ENCODE peak calls at places on chromosome 5, in six cellular contexts. F, W, S, Q, U and I are unnamed samples.

GRCh38 chr5:79259383-79259782 is 23.5 kb downstream of the JMY start:
- DNase-seq in U (no peak), Q (no peak), W (no peak), F (no peak), S (no peak), I (no peak)

GRCh38 chr5:5704352-5704751 is 281.9 kb downstream of the ICE1 start:
- DNase-seq in U (no peak), F (no peak), W (no peak), Q (no peak), S (no peak), I (no peak)

GRCh38 chr5:112419596-112420110 is 576 bp upstream of the EPB41L4A start:
- DNase-seq in U (peak), W (no peak), S (peak), F (peak), Q (peak), I (no peak)

GRCh38 chr5:149796025-149796424 is 65.9 kb downstream of the PPARGC1B start:
- DNase-seq in W (no peak), F (no peak), Q (no peak), U (no peak), S (no peak), I (no peak)

GRCh38 chr5:90446961-90447360 is 27.6 kb downstream of the MBLAC2 start:
- DNase-seq in F (peak), W (no peak), Q (no peak), S (no peak), U (no peak), I (no peak)

GRCh38 chr5:96075579-96076289 is 114.1 kb upstream of the ELL2 start:
- DNase-seq in S (no peak), F (no peak), Q (no peak), W (no peak), U (no peak), I (no peak)

GRCh38 chr5:142934335-142934734 is 164.2 kb downstream of the ARHGAP26 start:
- DNase-seq in S (no peak), U (no peak), F (no peak), W (no peak), Q (peak), I (no peak)

GRCh38 chr5:6356578-6357164 is 21.7 kb downstream of the MED10 start:
- DNase-seq in U (no peak), W (no peak), Q (no peak), F (no peak), S (no peak), I (no peak)

GRCh38 chr5:5270958-5271605 is 131.0 kb downstream of the ADAMTS16 start:
- DNase-seq in W (peak), U (peak), F (peak), S (peak), Q (peak), I (no peak)

GRCh38 chr5:63111891-63112290 is 533.3 kb downstream of the LRRC70 start:
- DNase-seq in F (no peak), Q (no peak), S (no peak), U (no peak), W (no peak), I (no peak)

GRCh38 chr5:33885679-33886078 is 6.1 kb downstream of the ADAMTS12 start:
- DNase-seq in U (no peak), Q (no peak), S (no peak), W (no peak), F (no peak), I (no peak)

GRCh38 chr5:78534148-78535009 is 114.2 kb downstream of the LHFPL2 start:
- DNase-seq in S (peak), Q (no peak), W (no peak), F (peak), U (no peak), I (no peak)

GRCh38 chr5:127950707-127951356 is 132.7 kb upstream of the SLC12A2 start:
- DNase-seq in S (no peak), U (no peak), F (no peak), W (peak), Q (no peak), I (no peak)

GRCh38 chr5:127562252-127562651 is 44.8 kb downstream of the PRRC1 start:
- DNase-seq in Q (peak), S (peak), U (peak), F (no peak), W (peak), I (peak)

GRCh38 chr5:53817183-53817582 is 256.7 kb downstream of the NDUFS4 start:
- DNase-seq in U (no peak), S (no peak), F (no peak), Q (no peak), W (peak), I (no peak)

GRCh38 chr5:125717209-125717608 is 706.0 kb upstream of the GRAMD2B start:
- DNase-seq in S (no peak), W (peak), Q (no peak), U (no peak), F (peak), I (no peak)

GRCh38 chr5:123090641-123091257 is 1.7 kb downstream of the PRDM6 start:
- DNase-seq in U (peak), S (peak), F (no peak), W (no peak), Q (peak), I (no peak)

GRCh38 chr5:170277953-170278352 is 19.6 kb downstream of the LCP2 start:
- DNase-seq in Q (no peak), W (no peak), S (peak), F (no peak), U (no peak), I (peak)

GRCh38 chr5:109281136-109281690 is 128.6 kb downstream of the PJA2 start:
- DNase-seq in U (no peak), W (no peak), S (no peak), Q (no peak), F (no peak), I (no peak)

GRCh38 chr5:57686806-57687205 is 204.2 kb upstream of the ACTBL2 start:
- DNase-seq in Q (no peak), U (no peak), F (no peak), S (no peak), W (no peak), I (no peak)

GRCh38 chr5:42235837-42236236 is 187.4 kb upstream of the GHR start:
- DNase-seq in S (no peak), W (no peak), Q (no peak), F (no peak), U (no peak), I (no peak)

GRCh38 chr5:122581629-122582028 is 193.3 kb upstream of the SNX2 start:
- DNase-seq in S (no peak), W (no peak), U (no peak), Q (no peak), F (no peak), I (no peak)

GRCh38 chr5:113162770-113163169 is 186.2 kb downstream of the DCP2 start:
- DNase-seq in S (no peak), Q (no peak), W (peak), U (no peak), F (peak), I (no peak)

GRCh38 chr5:157859227-157859575 is 256 bp upstream of the CLINT1 start:
- DNase-seq in W (no peak), F (no peak), Q (no peak), U (no peak), S (no peak), I (no peak)

GRCh38 chr5:114362197-114362976 is 517 bp downstream of the KCNN2 start:
- DNase-seq in W (no peak), S (peak), F (peak), Q (peak), U (peak), I (no peak)

GRCh38 chr5:61735999-61736398 is 403.9 kb downstream of the ZSWIM6 start:
- DNase-seq in U (no peak), W (no peak), Q (no peak), F (no peak), S (no peak), I (no peak)

GRCh38 chr5:55063220-55063863 is 39.1 kb upstream of the GZMA start:
- DNase-seq in U (no peak), Q (no peak), W (peak), F (peak), S (no peak), I (no peak)

GRCh38 chr5:86861514-86861913 is 243.8 kb downstream of the COX7C start:
- DNase-seq in S (no peak), F (no peak), U (peak), Q (no peak), W (peak), I (no peak)

GRCh38 chr5:1134478-1134877 is 22.6 kb upstream of the SLC12A7 start:
- DNase-seq in U (no peak), Q (no peak), S (no peak), F (no peak), W (peak), I (peak)

GRCh38 chr5:1133108-1133507 is 21.2 kb upstream of the SLC12A7 start:
- DNase-seq in Q (no peak), U (no peak), W (no peak), F (no peak), S (no peak), I (no peak)

GRCh38 chr5:1131726-1132125 is 19.9 kb upstream of the SLC12A7 start:
- DNase-seq in F (no peak), U (no peak), S (no peak), Q (no peak), W (no peak), I (no peak)

GRCh38 chr5:1132570-1132969 is 20.7 kb upstream of the SLC12A7 start:
- DNase-seq in Q (no peak), W (no peak), F (no peak), S (no peak), U (no peak), I (no peak)

GRCh38 chr5:1133510-1134255 is 21.8 kb upstream of the SLC12A7 start:
- DNase-seq in U (no peak), S (no peak), F (peak), W (no peak), Q (no peak), I (peak)
- TF ChIP-seq EZH2phosphoT487 in U (no peak), S (no peak), F (no peak), W (no peak), Q (no peak), I (no peak)

DNA sequence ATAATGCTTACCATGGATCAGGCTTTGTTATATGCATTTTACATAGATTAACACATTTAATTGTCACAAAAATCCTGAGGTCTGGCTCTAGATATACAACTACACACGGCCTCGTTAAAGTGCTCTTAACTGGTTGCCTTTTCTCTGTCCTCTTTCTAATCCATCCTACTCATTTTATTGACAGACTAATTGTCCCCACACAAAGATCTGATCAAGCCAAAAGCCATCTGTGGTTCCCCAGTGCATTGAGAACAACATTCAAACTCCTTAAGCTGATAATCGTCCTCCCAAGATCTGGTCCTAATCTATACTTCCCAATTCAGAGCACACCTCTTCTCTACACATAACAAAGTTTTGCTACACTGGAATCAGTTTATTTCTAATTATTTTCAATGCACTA is 23.9 kb upstream of the PPP2R2B start:
- DNase-seq in Q (no peak), W (no peak), F (no peak), S (no peak), U (peak), I (no peak)
- TF ChIP-seq EZH2phosphoT487 in Q (no peak), W (no peak), F (no peak), S (no peak), U (no peak), I (no peak)

GRCh38 chr5:176542135-176542595 is 5.0 kb upstream of the RNF44 start:
- DNase-seq in W (no peak), U (no peak), F (no peak), Q (no peak), S (no peak), I (peak)

GRCh38 chr5:176545388-176545736 is 3.8 kb upstream of the CDHR2 start:
- DNase-seq in F (no peak), U (no peak), Q (no peak), W (no peak), S (no peak), I (no peak)

GRCh38 chr5:176541338-176542134 is 4.3 kb upstream of the RNF44 start:
- DNase-seq in W (peak), S (peak), F (no peak), Q (no peak), U (peak), I (peak)

GRCh38 chr5:176542596-176543427 is 5.6 kb upstream of the RNF44 start:
- DNase-seq in U (peak), S (peak), F (peak), W (peak), Q (peak), I (peak)

DNA sequence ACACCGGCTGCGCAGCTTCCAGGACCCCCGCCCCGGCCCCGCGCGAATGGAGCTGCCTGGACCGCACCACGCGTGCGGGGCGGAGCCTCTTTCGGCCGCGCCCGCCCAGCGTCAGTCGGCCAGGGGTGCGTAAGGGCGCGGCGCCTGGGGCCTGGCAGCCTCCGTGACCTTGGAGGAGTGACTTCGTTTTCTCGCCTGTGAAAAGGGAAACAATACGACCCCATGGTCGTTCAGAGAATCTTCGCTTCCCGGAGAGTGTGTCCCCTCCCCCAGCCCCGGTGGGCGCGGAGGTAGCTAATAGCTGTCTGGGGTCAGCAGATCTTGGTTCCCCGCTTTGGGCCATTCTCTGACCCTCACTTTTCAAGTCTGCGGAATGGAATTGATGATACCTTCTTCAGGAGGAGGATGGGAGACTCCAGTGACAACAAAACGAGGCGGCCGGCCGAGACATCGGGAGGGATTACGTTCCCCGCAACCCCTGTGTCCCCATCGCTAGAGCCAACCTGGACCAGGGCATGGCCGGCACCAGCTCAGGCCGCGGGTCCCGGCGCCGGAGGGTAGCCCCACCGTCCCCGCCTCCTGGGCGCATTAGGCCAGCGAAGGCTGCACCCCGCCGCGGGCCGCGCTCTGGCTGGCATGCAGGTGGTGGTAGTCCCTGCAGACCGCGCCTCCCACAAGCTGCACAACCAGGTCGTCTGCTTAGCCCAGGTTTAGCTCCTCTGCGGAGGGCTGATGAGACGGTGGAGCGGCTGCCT is 5.5 kb upstream of the CDHR2 start:
- DNase-seq in W (peak), Q (peak), S (peak), F (peak), U (peak), I (peak)
- TF ChIP-seq EZH2phosphoT487 in W (no peak), Q (no peak), S (no peak), F (no peak), U (peak), I (no peak)

GRCh38 chr5:7659420-7659819 is 191.5 kb downstream of the CFAP90 start:
- DNase-seq in Q (no peak), S (no peak), W (no peak), U (no peak), F (no peak), I (no peak)
- TF ChIP-seq EZH2phosphoT487 in Q (no peak), S (no peak), W (no peak), U (no peak), F (no peak), I (no peak)